ENCODE peak calls at places on chromosome 13, in six cellular contexts. R is stomach, K is suprapubic skin, G is HepG2, X is transverse colon, D is sigmoid colon. F is an unnamed sample.
A peak's percentile ranks its signal among the peaks of the same experiment; 100 is the strongest.

GRCh38 chr13:100363874-100364273 is 224.7 kb downstream of the GGACT start:
- DNase-seq in G (no peak), R (no peak), K (no peak), X (no peak), D (no peak), F (no peak)

GRCh38 chr13:105758929-105759328 is 776.5 kb downstream of the EFNB2 start:
- DNase-seq in X (no peak), G (no peak), D (no peak), R (no peak), K (no peak), F (no peak)

GRCh38 chr13:50909605-50910482 is at the start of gene RNASEH2B:
- DNase-seq in G (peak; percentile 58), R (peak; percentile 68), X (peak; percentile 73), K (peak; percentile 82), D (peak; percentile 83), F (no peak)

GRCh38 chr13:100645382-100645781 is 29.2 kb downstream of the TMTC4 start:
- DNase-seq in K (no peak), G (no peak), R (no peak), D (no peak), X (no peak), F (no peak)

GRCh38 chr13:100611678-100612492 is 23.3 kb upstream of the GGACT start:
- DNase-seq in G (no peak), X (no peak), D (no peak), K (no peak), R (no peak), F (no peak)

GRCh38 chr13:73158851-73159250 is 100.0 kb downstream of the KLF5 start:
- DNase-seq in X (no peak), R (no peak), G (no peak), K (no peak), D (no peak), F (no peak)

GRCh38 chr13:35768551-35768950 is 292.1 kb upstream of the MAB21L1 start:
- DNase-seq in K (no peak), G (no peak), X (no peak), D (no peak), R (no peak), F (no peak)

GRCh38 chr13:112744306-112745021 is 54.6 kb downstream of the ATP11A start:
- DNase-seq in D (no peak), R (no peak), K (no peak), G (no peak), X (no peak), F (no peak)

GRCh38 chr13:93984876-93985275 is 494.6 kb downstream of the DCT start:
- DNase-seq in X (no peak), G (no peak), K (no peak), R (no peak), D (no peak), F (no peak)

GRCh38 chr13:36158606-36159005 is 27.4 kb upstream of the DCLK1 start:
- DNase-seq in D (no peak), K (no peak), X (no peak), R (no peak), G (no peak), F (no peak)

GRCh38 chr13:95317037-95317989 is 16.1 kb upstream of the ABCC4 start:
- DNase-seq in D (no peak), R (no peak), X (no peak), K (no peak), G (no peak), F (no peak)

GRCh38 chr13:113080361-113080831 is 25.2 kb upstream of the F7 start:
- DNase-seq in D (no peak), R (no peak), K (no peak), G (no peak), X (no peak), F (no peak)

GRCh38 chr13:27504126-27504525 is 53.8 kb upstream of the MTIF3 start:
- DNase-seq in G (no peak), K (peak; percentile 12), D (no peak), X (no peak), R (no peak), F (no peak)

GRCh38 chr13:73065665-73066350 is 7.0 kb downstream of the KLF5 start:
- DNase-seq in K (no peak), X (peak; percentile 49), D (no peak), R (no peak), G (no peak), F (no peak)

GRCh38 chr13:59391696-59392095 is 772.0 kb downstream of the DIAPH3 start:
- DNase-seq in G (peak; percentile 39), K (no peak), R (peak; percentile 42), D (no peak), X (peak; percentile 49), F (no peak)

GRCh38 chr13:33017410-33017929 is 1.2 kb downstream of the KL start:
- DNase-seq in K (no peak), G (peak; percentile 18), D (peak; percentile 84), X (peak; percentile 44), R (peak; percentile 59), F (no peak)

GRCh38 chr13:110676511-110677204 is 29.3 kb downstream of the CARS2 start:
- DNase-seq in D (no peak), K (no peak), X (peak; percentile 22), G (no peak), R (no peak), F (no peak)

GRCh38 chr13:92345627-92346026 is 881.0 kb upstream of the GPC6 start:
- DNase-seq in G (no peak), X (no peak), D (no peak), K (no peak), R (no peak), F (no peak)

GRCh38 chr13:69168436-69168835 is 939.2 kb upstream of the ATXN8OS start:
- DNase-seq in K (no peak), R (no peak), G (no peak), D (no peak), X (no peak), F (no peak)

GRCh38 chr13:76505437-76505836 is 380.8 kb downstream of the KCTD12 start:
- DNase-seq in R (no peak), X (no peak), G (no peak), D (no peak), K (no peak), F (no peak)

GRCh38 chr13:76503756-76504155 is 382.4 kb downstream of the KCTD12 start:
- DNase-seq in R (no peak), X (no peak), K (no peak), D (no peak), G (no peak), F (no peak)

DNA sequence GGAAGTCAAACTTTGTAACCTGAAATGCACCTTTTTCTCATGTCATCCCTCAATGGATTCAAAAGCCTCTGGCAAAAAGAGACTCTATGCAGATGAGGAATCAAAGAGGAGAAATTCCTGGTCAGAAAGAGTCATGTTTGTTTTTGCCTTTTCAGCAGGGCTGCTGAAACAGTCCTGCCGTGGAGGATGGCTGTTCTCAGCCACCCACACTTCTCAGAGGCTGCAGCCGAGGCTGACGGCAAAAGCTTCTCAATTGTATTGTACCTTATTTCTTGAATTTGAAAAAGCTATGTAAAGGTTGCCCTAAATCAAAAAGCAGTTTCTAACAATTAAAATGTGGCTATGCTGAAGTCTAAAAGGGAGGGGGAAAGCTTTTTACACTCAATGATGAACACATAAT is 385.3 kb downstream of the KCTD12 start:
- DNase-seq in G (no peak), R (no peak), D (no peak), X (no peak), K (no peak), F (no peak)
- TF ChIP-seq EP300 in G (no peak), R (no peak), D (no peak), X (no peak), K (no peak), F (no peak)

GRCh38 chr13:21674271-21675009 is 3.6 kb downstream of the FGF9 start:
- DNase-seq in X (peak; percentile 23), K (no peak), R (no peak), D (peak; percentile 67), G (no peak), F (peak; percentile 89)

GRCh38 chr13:21673592-21674270 is 2.9 kb downstream of the FGF9 start:
- DNase-seq in X (peak; percentile 60), D (peak; percentile 61), K (no peak), R (peak; percentile 58), G (no peak), F (no peak)

GRCh38 chr13:21675095-21676007 is 4.5 kb downstream of the FGF9 start:
- DNase-seq in R (peak; percentile 40), X (peak; percentile 54), G (no peak), D (peak; percentile 63), K (no peak), F (no peak)

GRCh38 chr13:21677075-21677628 is 6.3 kb downstream of the FGF9 start:
- DNase-seq in R (no peak), K (no peak), D (no peak), X (no peak), G (no peak), F (no peak)

DNA sequence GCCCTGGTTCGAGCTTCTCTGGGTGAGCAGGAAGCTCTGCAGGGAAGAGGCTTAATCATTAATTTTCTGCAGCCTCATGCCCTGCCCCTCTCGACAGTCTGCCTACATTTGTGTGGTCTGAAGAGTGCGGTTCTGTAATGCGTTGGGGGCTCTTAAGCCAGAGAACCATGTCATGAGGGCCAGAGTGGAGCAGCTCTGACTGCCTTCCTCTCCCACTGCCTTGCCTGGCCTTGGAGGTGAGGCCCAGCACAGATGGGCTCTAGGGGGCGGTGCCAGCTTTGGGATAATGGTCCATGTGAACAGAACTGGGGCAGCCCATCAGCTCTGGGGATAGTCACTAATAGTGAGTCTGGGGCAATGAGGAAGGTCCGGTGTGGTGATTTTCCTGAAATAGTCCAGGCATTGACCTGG is 5.7 kb downstream of the FGF9 start:
- DNase-seq in X (peak; percentile 42), D (peak; percentile 62), R (peak; percentile 41), G (no peak), K (no peak), F (no peak)
- TF ChIP-seq CTCF in X (no peak), D (no peak), R (no peak), G (peak; percentile 66), K (no peak), F (no peak)

DNA sequence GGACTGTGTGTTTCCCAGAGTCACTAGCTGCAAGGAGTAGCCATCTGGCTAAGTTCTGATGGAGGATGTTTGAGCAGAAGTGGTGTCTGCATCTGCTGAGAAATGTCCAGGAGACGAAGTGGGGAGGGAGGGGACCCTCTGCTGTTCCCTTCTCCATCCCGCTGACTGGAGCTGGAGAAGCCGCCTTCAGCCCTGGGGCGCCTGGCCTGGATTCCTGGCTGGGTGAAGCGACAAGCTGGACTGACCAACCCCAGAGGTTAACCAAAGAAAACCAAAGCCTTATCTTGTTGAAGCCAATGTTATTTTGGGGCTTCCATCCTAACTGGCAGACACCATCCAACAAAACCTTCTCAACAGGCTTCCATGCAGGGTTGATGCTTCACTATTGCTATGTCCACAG is 67.6 kb downstream of the SLC7A1 start:
- DNase-seq in X (no peak), G (no peak), K (no peak), D (no peak), R (no peak), F (no peak)
- H3K36me3 ChIP-seq in X (no peaks in the 10 kb centered on the region), G (peaks cover 80% of the 10 kb centered on the region), K (peaks cover 62% of the 10 kb centered on the region), D (peaks cover 15% of the 10 kb centered on the region), R (peaks cover 80% of the 10 kb centered on the region), F (peaks cover 17% of the 10 kb centered on the region)

GRCh38 chr13:45540195-45540594 is 75.3 kb downstream of the ERICH6B start:
- DNase-seq in G (no peak), K (no peak), X (no peak), D (no peak), R (no peak), F (no peak)

GRCh38 chr13:45537506-45537905 is 72.8 kb downstream of the COG3 start:
- DNase-seq in X (no peak), G (no peak), D (no peak), R (no peak), K (no peak), F (no peak)

GRCh38 chr13:45540864-45541263 is 74.7 kb downstream of the ERICH6B start:
- DNase-seq in R (no peak), X (no peak), D (no peak), G (no peak), K (no peak), F (no peak)

GRCh38 chr13:45536224-45536623 is 71.5 kb downstream of the COG3 start:
- DNase-seq in X (no peak), K (no peak), R (no peak), D (no peak), G (no peak), F (no peak)

GRCh38 chr13:45538382-45538781 is 73.6 kb downstream of the COG3 start:
- DNase-seq in D (no peak), X (no peak), R (no peak), K (no peak), G (no peak), F (no peak)
- TF ChIP-seq EP300 in D (no peak), X (no peak), R (no peak), K (no peak), G (no peak), F (no peak)

F was measured in esophagus muscularis mucosa.